ENCODE peak calls at places on chromosomes 11 and 22, in four cellular contexts. V, A, P and R are unnamed samples.

GRCh38 chr11:41222236-41222635 is 237.2 kb downstream of the LRRC4C start:
- DNase-seq in V (no peak), A (no peak), P (no peak), R (no peak)

GRCh38 chr11:77630311-77630710 is 7.3 kb downstream of the CLNS1A start:
- DNase-seq in V (no peak), A (no peak), P (no peak), R (no peak)

GRCh38 chr11:7927635-7928034 is 3.4 kb downstream of the OR10A6 start:
- DNase-seq in V (no peak), A (no peak), P (no peak), R (no peak)

GRCh38 chr11:79253280-79253679 is 187.6 kb downstream of the TENM4 start:
- DNase-seq in V (no peak), A (no peak), P (no peak), R (no peak)

GRCh38 chr11:118887219-118887618 is 3.5 kb downstream of the CXCR5 start:
- DNase-seq in V (no peak), A (peak; percentile 31), P (no peak), R (no peak)

GRCh38 chr22:24482586-24482985 is 12.5 kb upstream of the UPB1 start:
- DNase-seq in V (no peak), A (no peak), P (no peak), R (no peak)

GRCh38 chr22:26367402-26368245 is 61.4 kb upstream of the ASPHD2 start:
- DNase-seq in V (peak; percentile 77), A (peak; percentile 23), P (peak; percentile 8), R (no peak)

GRCh38 chr11:133843454-133843987 is 1.8 kb downstream of the SPATA19 start:
- DNase-seq in V (no peak), A (no peak), P (no peak), R (no peak)

GRCh38 chr22:24845036-24845918 is 39.3 kb downstream of the SGSM1 start:
- DNase-seq in V (no peak), A (no peak), P (no peak), R (no peak)

GRCh38 chr11:27373856-27374602 is 11.0 kb upstream of the CCDC34 start:
- DNase-seq in V (no peak), A (peak; percentile 61), P (no peak), R (no peak)

DNA sequence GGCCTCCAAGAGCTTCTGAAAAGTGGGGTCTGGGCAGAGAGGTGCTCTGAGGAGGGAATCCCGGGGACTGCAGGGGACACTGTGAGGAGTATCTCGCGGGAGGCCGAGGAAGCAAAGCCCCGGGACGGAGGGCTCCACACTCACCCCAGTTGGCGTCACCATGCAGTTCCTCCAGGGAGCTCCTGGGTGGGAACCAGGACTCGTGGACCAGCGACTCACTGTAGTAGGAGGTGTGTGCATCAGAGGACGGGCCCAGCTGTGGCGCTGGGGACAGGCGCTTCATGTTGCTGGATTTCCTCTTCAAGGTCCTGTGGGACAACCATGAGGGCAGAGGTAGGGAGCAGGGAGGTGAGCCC is 4.8 kb downstream of the SUN2 start:
- DNase-seq in V (no peak), A (no peak), P (no peak), R (no peak)
- H3K4me3 ChIP-seq in V (no peak overlapping the region), A (no peak overlapping the region), P (no peak overlapping the region), R (no peak overlapping the region)

GRCh38 chr11:83285771-83286528 is at the start of gene CCDC90B:
- DNase-seq in V (peak; percentile 98), A (peak; percentile 99), P (peak; percentile 97), R (peak; percentile 97)

GRCh38 chr11:83292709-83293435 is 6.7 kb upstream of the CCDC90B start:
- DNase-seq in V (peak; percentile 67), A (peak; percentile 63), P (peak; percentile 33), R (no peak)

GRCh38 chr11:83285131-83285770 is 916 bp downstream of the CCDC90B start:
- DNase-seq in V (no peak), A (no peak), P (no peak), R (no peak)

GRCh38 chr11:83284501-83285051 is 1.6 kb downstream of the CCDC90B start:
- DNase-seq in V (no peak), A (peak; percentile 4), P (no peak), R (no peak)

DNA sequence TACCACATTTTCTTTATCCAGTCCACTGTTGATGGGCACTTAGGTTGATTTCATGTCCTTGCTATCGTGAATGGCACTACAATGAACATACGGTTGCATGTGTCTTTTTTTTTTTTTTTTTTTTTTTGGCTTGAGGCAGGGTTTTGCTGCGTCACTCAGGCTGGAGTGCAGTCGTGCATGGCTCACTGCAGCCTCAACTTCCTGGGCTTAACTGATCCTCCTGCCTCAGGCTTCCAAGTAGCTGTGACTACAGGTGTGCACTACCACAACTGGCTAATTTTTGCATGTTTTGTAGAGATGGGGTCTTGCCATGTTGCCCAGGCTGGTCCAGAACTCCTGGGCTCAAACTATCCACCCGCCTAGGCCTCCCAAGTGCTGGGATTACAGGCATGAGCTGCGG is 1.5 kb upstream of the CCDC90B start:
- DNase-seq in V (peak; percentile 82), A (no peak), P (no peak), R (no peak)
- H3K4me1 ChIP-seq in V (peaks cover 6% of the 10 kb centered on the region), A (peaks cover 2% of the 10 kb centered on the region), P (peaks cover 25% of the 10 kb centered on the region), R (peaks cover 3% of the 10 kb centered on the region)

GRCh38 chr11:107018902-107019493 is 722 bp upstream of the GUCY1A2 start:
- DNase-seq in V (peak; percentile 7), A (peak; percentile 3), P (peak; percentile 55), R (peak; percentile 49)
- H3K4me3 ChIP-seq in V (no peak overlapping the region), A (no peak overlapping the region), P (peak overlapping the region; percentile 44), R (peak overlapping the region; percentile 48)

DNA sequence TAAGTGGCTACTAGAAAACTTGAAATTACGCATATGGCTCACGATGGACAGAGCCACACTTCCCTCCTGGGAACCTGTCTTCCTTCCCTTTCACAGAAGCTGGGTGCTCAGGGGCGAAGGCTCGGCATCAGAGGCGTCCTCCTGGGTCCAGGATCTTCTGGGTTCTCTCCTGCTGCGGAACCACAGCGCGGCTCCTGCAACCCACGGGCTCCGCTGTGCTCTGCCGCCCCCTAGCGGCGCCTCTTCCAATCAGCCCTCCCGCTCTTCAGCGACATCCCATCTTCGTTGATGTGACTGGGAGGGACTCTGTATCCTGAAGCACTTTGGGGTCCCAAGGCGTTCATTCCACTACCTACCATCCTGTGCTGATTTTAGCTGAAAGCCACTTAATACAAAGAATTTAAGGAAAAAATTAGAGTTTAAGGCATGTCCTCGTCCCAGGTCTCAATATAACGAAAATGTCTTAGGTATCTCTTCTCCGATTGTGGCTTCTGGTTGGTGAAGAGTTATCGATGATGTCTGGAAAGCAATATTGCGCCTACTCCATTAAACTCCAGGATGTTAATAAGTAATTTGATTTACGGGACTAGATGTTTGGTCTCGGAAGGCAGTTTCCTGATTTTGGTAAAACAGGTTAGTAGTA is 14.8 kb upstream of the RPS3 start:
- DNase-seq in V (peak; percentile 88), A (peak; percentile 77), P (peak; percentile 70), R (peak; percentile 94)
- H3K4me1 ChIP-seq in V (peaks cover 22% of the 10 kb centered on the region), A (peaks cover 4% of the 10 kb centered on the region), P (peaks cover 17% of the 10 kb centered on the region), R (peaks cover 2% of the 10 kb centered on the region)

GRCh38 chr11:130102457-130103249 is 33.0 kb downstream of the APLP2 start:
- DNase-seq in V (no peak), A (no peak), P (no peak), R (no peak)
- H3K4me3 ChIP-seq in V (no peak overlapping the region), A (no peak overlapping the region), P (no peak overlapping the region), R (no peak overlapping the region)

DNA sequence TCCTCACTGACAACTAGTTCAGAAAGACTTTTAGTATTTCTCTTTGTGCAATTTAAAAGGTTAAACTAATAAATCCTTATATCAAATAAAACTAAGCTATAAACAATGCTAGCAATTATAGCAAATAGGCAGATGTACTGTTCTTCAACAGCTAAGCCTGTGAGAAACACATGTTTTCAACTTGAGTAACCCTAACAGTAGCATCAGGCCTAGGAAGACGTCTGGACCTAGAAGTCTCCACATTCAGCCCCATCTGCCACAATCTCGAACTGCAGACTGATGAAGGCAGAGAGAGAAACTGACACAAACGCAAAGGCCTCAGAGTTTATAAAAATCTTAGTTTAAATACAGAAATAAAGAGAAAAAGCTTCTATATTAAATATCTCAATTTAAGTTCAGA is 2.5 kb downstream of the ST13 start:
- DNase-seq in V (peak; percentile 39), A (no peak), P (no peak), R (no peak)
- H3K4me1 ChIP-seq in V (peaks cover 10% of the 10 kb centered on the region), A (peaks cover 9% of the 10 kb centered on the region), P (peaks cover 62% of the 10 kb centered on the region), R (peaks cover 6% of the 10 kb centered on the region)

DNA sequence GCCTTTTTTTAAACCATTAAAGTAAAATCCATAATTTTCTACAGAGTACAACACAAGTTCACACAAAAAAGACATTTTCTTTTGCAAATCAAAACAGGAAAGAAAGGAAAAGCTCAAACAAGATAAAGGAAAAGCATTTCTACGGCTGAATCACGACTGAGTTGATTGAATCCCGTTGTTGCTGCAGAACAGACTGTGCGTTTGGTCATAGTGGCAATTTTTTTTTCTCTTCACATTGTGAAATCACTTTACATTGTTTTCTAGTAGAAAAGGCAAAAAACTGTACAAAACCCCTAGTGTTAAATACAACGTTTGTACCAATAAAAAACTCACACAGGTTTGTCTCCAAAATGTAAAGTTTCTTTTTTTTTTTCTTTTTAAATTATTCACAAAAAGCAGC is 17.3 kb upstream of the RAPSN start:
- DNase-seq in V (no peak), A (no peak), P (no peak), R (no peak)
- H3K4me3 ChIP-seq in V (no peak overlapping the region), A (no peak overlapping the region), P (no peak overlapping the region), R (no peak overlapping the region)

DNA sequence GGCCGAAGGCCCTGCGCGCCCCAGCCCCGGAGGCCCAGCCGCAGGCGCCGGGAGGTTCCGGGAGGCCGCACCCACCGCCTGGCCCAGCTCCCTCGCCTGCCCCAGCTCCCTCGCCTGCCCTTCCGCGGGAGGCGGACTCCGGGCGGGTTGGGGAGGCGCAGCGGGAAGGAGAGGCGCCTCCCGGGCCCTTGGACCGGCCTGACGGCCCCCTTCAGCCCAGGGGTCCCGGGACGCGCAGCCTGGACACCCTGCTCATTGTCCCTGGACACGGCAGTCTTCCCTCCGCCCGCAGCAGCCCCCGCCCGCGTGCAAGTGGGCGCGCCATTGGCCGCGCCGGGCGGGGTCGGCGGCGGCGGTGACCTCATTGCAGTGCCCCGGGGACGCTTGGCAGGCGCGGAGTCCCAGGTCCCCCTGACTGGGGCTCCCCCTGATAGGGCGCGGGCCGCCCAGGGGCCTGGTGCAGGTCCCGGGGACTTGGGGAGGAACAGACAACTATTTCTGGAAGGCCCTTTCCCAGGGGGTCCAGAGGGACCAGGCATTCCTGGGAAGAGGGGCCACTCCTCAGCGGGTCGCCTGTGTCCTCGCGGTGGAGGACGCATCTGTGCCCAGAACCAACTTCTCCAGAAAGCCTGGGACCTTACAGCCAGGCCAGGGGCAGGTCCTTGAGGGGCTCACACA is 501 bp downstream of the CD151 start:
- DNase-seq in V (peak; percentile 76), A (peak; percentile 74), P (no peak), R (peak; percentile 81)
- H3K4me1 ChIP-seq in V (peaks cover 91% of the 10 kb centered on the region), A (peaks cover 12% of the 10 kb centered on the region), P (peaks cover 89% of the 10 kb centered on the region), R (peaks cover 9% of the 10 kb centered on the region)

GRCh38 chr22:47199261-47199948 is 437.0 kb downstream of the TBC1D22A start:
- DNase-seq in V (no peak), A (peak; percentile 25), P (no peak), R (no peak)
- H3K4me3 ChIP-seq in V (no peak overlapping the region), A (no peak overlapping the region), P (no peak overlapping the region), R (no peak overlapping the region)

GRCh38 chr22:38220163-38220562 is 18.4 kb downstream of the MAFF start:
- DNase-seq in V (no peak), A (no peak), P (no peak), R (no peak)
- H3K4me1 ChIP-seq in V (peaks cover 24% of the 10 kb centered on the region), A (peaks cover 9% of the 10 kb centered on the region), P (peaks cover 38% of the 10 kb centered on the region), R (peaks cover 10% of the 10 kb centered on the region)